ENCODE peak calls at places on chromosomes 5 and 9, in nine cellular contexts. One of them, this sample, is unnamed.

GRCh38 chr9:69107801-69108200 is 66.3 kb upstream of the TJP2 start:
- DNase-seq in AG04450: no peak
- DNase-seq in AG04449: no peak
- DNase-seq in cardiac muscle cell: no peak
- DNase-seq in foreskin keratinocyte: no peak
- DNase-seq in fibroblast of the aortic adventitia: peak
- DNase-seq in endothelial cell: no peak
- DNase-seq in prostate gland: no peak
- DNase-seq in CD8-positive, alpha-beta T cell: no peak
- DNase-seq in this sample: no peak

GRCh38 chr5:42404366-42404765 is 18.9 kb upstream of the GHR start:
- DNase-seq in AG04450: no peak
- DNase-seq in AG04449: no peak
- DNase-seq in cardiac muscle cell: no peak
- DNase-seq in foreskin keratinocyte: no peak
- DNase-seq in fibroblast of the aortic adventitia: no peak
- DNase-seq in endothelial cell: no peak
- DNase-seq in prostate gland: no peak
- DNase-seq in CD8-positive, alpha-beta T cell: no peak
- DNase-seq in this sample: no peak

GRCh38 chr5:1110260-1110929 is 1.5 kb downstream of the SLC12A7 start:
- DNase-seq in AG04450: no peak
- DNase-seq in AG04449: no peak
- DNase-seq in cardiac muscle cell: no peak
- DNase-seq in foreskin keratinocyte: no peak
- DNase-seq in fibroblast of the aortic adventitia: no peak
- DNase-seq in endothelial cell: no peak
- DNase-seq in prostate gland: no peak
- DNase-seq in CD8-positive, alpha-beta T cell: no peak
- DNase-seq in this sample: no peak

GRCh38 chr5:428754-429452 is 14.1 kb upstream of the EXOC3 start:
- DNase-seq in AG04450: no peak
- DNase-seq in AG04449: no peak
- DNase-seq in cardiac muscle cell: no peak
- DNase-seq in foreskin keratinocyte: no peak
- DNase-seq in fibroblast of the aortic adventitia: no peak
- DNase-seq in endothelial cell: peak
- DNase-seq in prostate gland: no peak
- DNase-seq in CD8-positive, alpha-beta T cell: no peak
- DNase-seq in this sample: no peak

GRCh38 chr5:32329395-32329834 is 16.7 kb upstream of the MTMR12 start:
- DNase-seq in AG04450: no peak
- DNase-seq in AG04449: no peak
- DNase-seq in cardiac muscle cell: peak
- DNase-seq in foreskin keratinocyte: no peak
- DNase-seq in fibroblast of the aortic adventitia: peak
- DNase-seq in endothelial cell: peak
- DNase-seq in prostate gland: peak
- DNase-seq in CD8-positive, alpha-beta T cell: peak
- DNase-seq in this sample: peak

GRCh38 chr5:134153657-134154056 is 23.1 kb downstream of the SKP1 start:
- DNase-seq in AG04450: no peak
- DNase-seq in AG04449: no peak
- DNase-seq in cardiac muscle cell: no peak
- DNase-seq in foreskin keratinocyte: no peak
- DNase-seq in fibroblast of the aortic adventitia: no peak
- DNase-seq in endothelial cell: no peak
- DNase-seq in prostate gland: no peak
- DNase-seq in CD8-positive, alpha-beta T cell: no peak
- DNase-seq in this sample: no peak

GRCh38 chr9:38031594-38031993 is 37.4 kb downstream of the SHB start:
- DNase-seq in AG04450: no peak
- DNase-seq in AG04449: no peak
- DNase-seq in cardiac muscle cell: no peak
- DNase-seq in foreskin keratinocyte: no peak
- DNase-seq in fibroblast of the aortic adventitia: no peak
- DNase-seq in endothelial cell: no peak
- DNase-seq in prostate gland: peak
- DNase-seq in CD8-positive, alpha-beta T cell: no peak
- DNase-seq in this sample: no peak

GRCh38 chr9:126953089-126953809 is 38.7 kb downstream of the RALGPS1 start:
- DNase-seq in AG04450: peak
- DNase-seq in AG04449: peak
- DNase-seq in cardiac muscle cell: no peak
- DNase-seq in foreskin keratinocyte: no peak
- DNase-seq in fibroblast of the aortic adventitia: peak
- DNase-seq in endothelial cell: no peak
- DNase-seq in prostate gland: no peak
- DNase-seq in CD8-positive, alpha-beta T cell: no peak
- DNase-seq in this sample: no peak

DNA sequence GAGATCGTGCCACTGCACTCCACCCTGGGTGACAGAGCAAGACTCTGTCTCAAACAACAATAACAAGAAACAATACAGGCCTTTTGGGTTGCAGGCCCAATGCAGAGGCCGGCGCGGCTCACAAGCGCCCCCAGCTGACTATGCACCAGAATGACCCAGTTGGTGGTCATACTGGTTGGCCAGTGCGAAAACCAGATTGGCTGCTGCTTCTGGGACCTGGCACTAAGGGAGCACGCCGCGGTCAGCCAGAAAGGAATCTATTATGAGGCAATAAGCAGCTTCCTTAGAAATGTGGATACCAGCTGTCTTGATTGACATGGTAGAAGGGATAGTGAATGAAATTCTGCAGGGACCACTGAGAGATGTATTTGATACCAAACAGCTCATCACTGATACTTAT is 35.0 kb downstream of the RANBP17 start:
- DNase-seq in AG04450: no peak
- DNase-seq in AG04449: no peak
- DNase-seq in cardiac muscle cell: peak
- DNase-seq in foreskin keratinocyte: no peak
- DNase-seq in fibroblast of the aortic adventitia: peak
- DNase-seq in endothelial cell: peak
- DNase-seq in prostate gland: no peak
- DNase-seq in CD8-positive, alpha-beta T cell: no peak
- DNase-seq in this sample: no peak
- TF ChIP-seq CTCF in AG04450: peak
- TF ChIP-seq CTCF in AG04449: peak
- TF ChIP-seq CTCF in cardiac muscle cell: peak
- TF ChIP-seq CTCF in foreskin keratinocyte: peak
- TF ChIP-seq CTCF in fibroblast of the aortic adventitia: no peak
- TF ChIP-seq CTCF in endothelial cell: peak
- TF ChIP-seq CTCF in prostate gland: no peak
- TF ChIP-seq CTCF in CD8-positive, alpha-beta T cell: no peak
- TF ChIP-seq CTCF in this sample: no peak

GRCh38 chr9:22009563-22009867 is 410 bp upstream of the CDKN2B start:
- DNase-seq in AG04450: no peak
- DNase-seq in AG04449: no peak
- DNase-seq in cardiac muscle cell: no peak
- DNase-seq in foreskin keratinocyte: no peak
- DNase-seq in fibroblast of the aortic adventitia: no peak
- DNase-seq in endothelial cell: no peak
- DNase-seq in prostate gland: no peak
- DNase-seq in CD8-positive, alpha-beta T cell: no peak
- DNase-seq in this sample: no peak

GRCh38 chr9:22008662-22009562 is at the start of gene CDKN2B:
- DNase-seq in AG04450: peak
- DNase-seq in AG04449: peak
- DNase-seq in cardiac muscle cell: peak
- DNase-seq in foreskin keratinocyte: peak
- DNase-seq in fibroblast of the aortic adventitia: peak
- DNase-seq in endothelial cell: peak
- DNase-seq in prostate gland: peak
- DNase-seq in CD8-positive, alpha-beta T cell: peak
- DNase-seq in this sample: peak

GRCh38 chr9:22005700-22006605 is 3.2 kb downstream of the CDKN2B start:
- DNase-seq in AG04450: no peak
- DNase-seq in AG04449: no peak
- DNase-seq in cardiac muscle cell: no peak
- DNase-seq in foreskin keratinocyte: no peak
- DNase-seq in fibroblast of the aortic adventitia: peak
- DNase-seq in endothelial cell: peak
- DNase-seq in prostate gland: no peak
- DNase-seq in CD8-positive, alpha-beta T cell: no peak
- DNase-seq in this sample: no peak

GRCh38 chr9:22002038-22002437 is 7.1 kb downstream of the CDKN2B start:
- DNase-seq in AG04450: no peak
- DNase-seq in AG04449: no peak
- DNase-seq in cardiac muscle cell: no peak
- DNase-seq in foreskin keratinocyte: no peak
- DNase-seq in fibroblast of the aortic adventitia: no peak
- DNase-seq in endothelial cell: no peak
- DNase-seq in prostate gland: no peak
- DNase-seq in CD8-positive, alpha-beta T cell: no peak
- DNase-seq in this sample: no peak

DNA sequence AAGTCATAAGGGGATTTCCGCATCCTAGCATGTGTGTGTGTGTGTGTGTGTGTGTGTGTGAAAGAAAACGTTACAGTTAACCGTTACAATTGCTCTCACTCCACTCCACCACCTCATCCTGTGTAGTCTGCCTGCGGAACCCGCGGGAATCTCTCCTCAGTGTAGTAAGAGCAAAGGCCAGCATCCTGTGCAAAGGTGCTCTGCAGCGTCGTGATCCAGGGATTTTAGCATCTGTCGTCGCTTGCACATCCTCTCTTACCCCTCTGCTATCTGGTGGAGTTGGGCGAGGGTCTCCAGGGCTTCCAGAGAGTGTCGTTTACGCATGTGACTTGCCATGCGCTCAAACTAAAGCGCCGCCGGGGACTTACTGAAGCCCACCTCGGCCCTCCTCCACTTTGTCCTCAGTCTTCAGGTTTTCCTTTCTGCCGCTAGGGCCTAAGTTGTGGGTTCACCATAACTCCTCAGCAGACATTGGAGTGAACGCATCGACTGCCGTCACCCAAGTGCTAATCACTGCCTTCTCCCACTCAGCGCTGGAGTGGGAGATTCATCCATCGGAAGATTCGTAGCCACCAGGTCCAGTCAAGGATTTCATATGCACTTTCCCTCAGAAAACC is 3.9 kb downstream of the CDKN2B start:
- DNase-seq in AG04450: no peak
- DNase-seq in AG04449: no peak
- DNase-seq in cardiac muscle cell: peak
- DNase-seq in foreskin keratinocyte: no peak
- DNase-seq in fibroblast of the aortic adventitia: peak
- DNase-seq in endothelial cell: peak
- DNase-seq in prostate gland: no peak
- DNase-seq in CD8-positive, alpha-beta T cell: no peak
- DNase-seq in this sample: no peak
- TF ChIP-seq CTCF in AG04450: peak
- TF ChIP-seq CTCF in AG04449: peak
- TF ChIP-seq CTCF in cardiac muscle cell: no peak
- TF ChIP-seq CTCF in foreskin keratinocyte: no peak
- TF ChIP-seq CTCF in fibroblast of the aortic adventitia: no peak
- TF ChIP-seq CTCF in endothelial cell: no peak
- TF ChIP-seq CTCF in prostate gland: no peak
- TF ChIP-seq CTCF in CD8-positive, alpha-beta T cell: no peak
- TF ChIP-seq CTCF in this sample: no peak

GRCh38 chr5:150514708-150515211 is 6.8 kb downstream of the NDST1 start:
- DNase-seq in AG04450: no peak
- DNase-seq in AG04449: no peak
- DNase-seq in cardiac muscle cell: no peak
- DNase-seq in foreskin keratinocyte: no peak
- DNase-seq in fibroblast of the aortic adventitia: peak
- DNase-seq in endothelial cell: no peak
- DNase-seq in prostate gland: no peak
- DNase-seq in CD8-positive, alpha-beta T cell: no peak
- DNase-seq in this sample: no peak

GRCh38 chr5:150511641-150512367 is 3.9 kb downstream of the NDST1 start:
- DNase-seq in AG04450: no peak
- DNase-seq in AG04449: no peak
- DNase-seq in cardiac muscle cell: peak
- DNase-seq in foreskin keratinocyte: peak
- DNase-seq in fibroblast of the aortic adventitia: peak
- DNase-seq in endothelial cell: peak
- DNase-seq in prostate gland: no peak
- DNase-seq in CD8-positive, alpha-beta T cell: no peak
- DNase-seq in this sample: no peak

GRCh38 chr5:150515446-150515845 is 7.5 kb downstream of the NDST1 start:
- DNase-seq in AG04450: no peak
- DNase-seq in AG04449: no peak
- DNase-seq in cardiac muscle cell: no peak
- DNase-seq in foreskin keratinocyte: no peak
- DNase-seq in fibroblast of the aortic adventitia: peak
- DNase-seq in endothelial cell: no peak
- DNase-seq in prostate gland: no peak
- DNase-seq in CD8-positive, alpha-beta T cell: no peak
- DNase-seq in this sample: no peak

GRCh38 chr5:150512368-150512747 is 4.4 kb downstream of the NDST1 start:
- DNase-seq in AG04450: no peak
- DNase-seq in AG04449: no peak
- DNase-seq in cardiac muscle cell: no peak
- DNase-seq in foreskin keratinocyte: no peak
- DNase-seq in fibroblast of the aortic adventitia: peak
- DNase-seq in endothelial cell: no peak
- DNase-seq in prostate gland: peak
- DNase-seq in CD8-positive, alpha-beta T cell: no peak
- DNase-seq in this sample: no peak

GRCh38 chr5:150513375-150514309 is 5.7 kb downstream of the NDST1 start:
- DNase-seq in AG04450: no peak
- DNase-seq in AG04449: no peak
- DNase-seq in cardiac muscle cell: no peak
- DNase-seq in foreskin keratinocyte: no peak
- DNase-seq in fibroblast of the aortic adventitia: no peak
- DNase-seq in endothelial cell: peak
- DNase-seq in prostate gland: no peak
- DNase-seq in CD8-positive, alpha-beta T cell: no peak
- DNase-seq in this sample: no peak
- TF ChIP-seq CTCF in AG04450: peak
- TF ChIP-seq CTCF in AG04449: no peak
- TF ChIP-seq CTCF in cardiac muscle cell: no peak
- TF ChIP-seq CTCF in foreskin keratinocyte: peak
- TF ChIP-seq CTCF in fibroblast of the aortic adventitia: peak
- TF ChIP-seq CTCF in endothelial cell: peak
- TF ChIP-seq CTCF in prostate gland: no peak
- TF ChIP-seq CTCF in CD8-positive, alpha-beta T cell: no peak
- TF ChIP-seq CTCF in this sample: no peak

DNA sequence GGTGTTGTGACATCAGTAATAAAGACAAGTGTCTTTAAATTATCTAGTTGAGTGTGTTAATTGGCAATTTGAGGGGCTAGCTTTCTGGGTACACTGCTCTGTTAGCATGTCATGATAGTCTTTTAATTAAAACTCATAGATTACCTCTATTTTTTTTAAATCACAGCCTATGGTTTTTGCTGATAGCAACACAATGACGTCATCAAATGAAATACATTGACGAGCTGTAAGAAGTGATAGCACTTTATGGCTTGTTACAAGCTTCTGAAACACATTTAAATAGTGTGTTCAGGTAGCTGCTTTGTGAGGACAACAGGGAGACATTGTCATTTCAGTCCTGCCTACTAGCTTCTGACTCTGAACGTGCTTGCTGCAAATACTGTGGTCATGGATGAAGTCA is 600.5 kb upstream of the EDIL3 start:
- DNase-seq in AG04450: no peak
- DNase-seq in AG04449: no peak
- DNase-seq in cardiac muscle cell: no peak
- DNase-seq in foreskin keratinocyte: no peak
- DNase-seq in fibroblast of the aortic adventitia: no peak
- DNase-seq in endothelial cell: no peak
- DNase-seq in prostate gland: no peak
- DNase-seq in CD8-positive, alpha-beta T cell: no peak
- DNase-seq in this sample: no peak
- TF ChIP-seq CTCF in AG04450: no peak
- TF ChIP-seq CTCF in AG04449: no peak
- TF ChIP-seq CTCF in cardiac muscle cell: no peak
- TF ChIP-seq CTCF in foreskin keratinocyte: no peak
- TF ChIP-seq CTCF in fibroblast of the aortic adventitia: no peak
- TF ChIP-seq CTCF in endothelial cell: no peak
- TF ChIP-seq CTCF in prostate gland: no peak
- TF ChIP-seq CTCF in CD8-positive, alpha-beta T cell: no peak
- TF ChIP-seq CTCF in this sample: no peak